ENCODE peak calls at places on chromosomes 13 and 19, in seven cellular contexts. Y is HCT116, G is GM12891, D is GM12892, Q is transverse colon, F is upper lobe of left lung, Z is HL-60. K is an unnamed sample.

GRCh38 chr13:48398450-48399095 is 14.3 kb downstream of the LPAR6 start:
- DNase-seq in Y (no peak), G (no peak), D (no peak), Q (no peak), F (no peak), Z (no peak), K (no peak)

GRCh38 chr13:51998723-51999471 is 12.4 kb downstream of the ATP7B start:
- DNase-seq in Y (no peak), G (no peak), D (no peak), Q (no peak), F (no peak), Z (no peak), K (no peak)

GRCh38 chr13:20360835-20361412 is 128.8 kb upstream of the GJB6 start:
- DNase-seq in Y (no peak), G (no peak), D (no peak), Q (no peak), F (no peak), Z (no peak), K (no peak)

GRCh38 chr13:25608181-25608580 is 236.4 kb downstream of the ATP8A2 start:
- DNase-seq in Y (no peak), G (no peak), D (no peak), Q (no peak), F (no peak), Z (no peak), K (no peak)

GRCh38 chr19:17385878-17386611 is 8.0 kb downstream of the CCDC194 start:
- DNase-seq in Y (no peak), G (no peak), D (peak; percentile 65), Q (peak; percentile 68), F (peak; percentile 62), Z (peak; percentile 48), K (no peak)

GRCh38 chr13:29918845-29919244 is 68.4 kb upstream of the UBL3 start:
- DNase-seq in Y (no peak), G (no peak), D (no peak), Q (no peak), F (no peak), Z (no peak), K (no peak)

GRCh38 chr19:13150919-13151604 is 851 bp downstream of the IER2 start:
- DNase-seq in Y (no peak), G (no peak), D (no peak), Q (no peak), F (no peak), Z (no peak), K (no peak)

GRCh38 chr13:24612726-24613125 is 67.5 kb upstream of the ATP12A start:
- DNase-seq in Y (no peak), G (no peak), D (no peak), Q (no peak), F (no peak), Z (no peak), K (no peak)

GRCh38 chr19:41919948-41920712 is 8.1 kb downstream of the ERFL start:
- DNase-seq in Y (no peak), G (no peak), D (no peak), Q (no peak), F (no peak), Z (no peak), K (no peak)

GRCh38 chr19:23403581-23404324 is 8.5 kb upstream of the ZNF91 start:
- DNase-seq in Y (no peak), G (no peak), D (no peak), Q (peak; percentile 87), F (no peak), Z (no peak), K (no peak)

GRCh38 chr13:41455725-41456419 is 1.5 kb upstream of the RGCC start:
- DNase-seq in Y (no peak), G (no peak), D (no peak), Q (no peak), F (no peak), Z (no peak), K (no peak)

GRCh38 chr19:41479757-41480191 is 36.8 kb downstream of the ERICH4 start:
- DNase-seq in Y (no peak), G (no peak), D (no peak), Q (no peak), F (peak; percentile 48), Z (no peak), K (no peak)

DNA sequence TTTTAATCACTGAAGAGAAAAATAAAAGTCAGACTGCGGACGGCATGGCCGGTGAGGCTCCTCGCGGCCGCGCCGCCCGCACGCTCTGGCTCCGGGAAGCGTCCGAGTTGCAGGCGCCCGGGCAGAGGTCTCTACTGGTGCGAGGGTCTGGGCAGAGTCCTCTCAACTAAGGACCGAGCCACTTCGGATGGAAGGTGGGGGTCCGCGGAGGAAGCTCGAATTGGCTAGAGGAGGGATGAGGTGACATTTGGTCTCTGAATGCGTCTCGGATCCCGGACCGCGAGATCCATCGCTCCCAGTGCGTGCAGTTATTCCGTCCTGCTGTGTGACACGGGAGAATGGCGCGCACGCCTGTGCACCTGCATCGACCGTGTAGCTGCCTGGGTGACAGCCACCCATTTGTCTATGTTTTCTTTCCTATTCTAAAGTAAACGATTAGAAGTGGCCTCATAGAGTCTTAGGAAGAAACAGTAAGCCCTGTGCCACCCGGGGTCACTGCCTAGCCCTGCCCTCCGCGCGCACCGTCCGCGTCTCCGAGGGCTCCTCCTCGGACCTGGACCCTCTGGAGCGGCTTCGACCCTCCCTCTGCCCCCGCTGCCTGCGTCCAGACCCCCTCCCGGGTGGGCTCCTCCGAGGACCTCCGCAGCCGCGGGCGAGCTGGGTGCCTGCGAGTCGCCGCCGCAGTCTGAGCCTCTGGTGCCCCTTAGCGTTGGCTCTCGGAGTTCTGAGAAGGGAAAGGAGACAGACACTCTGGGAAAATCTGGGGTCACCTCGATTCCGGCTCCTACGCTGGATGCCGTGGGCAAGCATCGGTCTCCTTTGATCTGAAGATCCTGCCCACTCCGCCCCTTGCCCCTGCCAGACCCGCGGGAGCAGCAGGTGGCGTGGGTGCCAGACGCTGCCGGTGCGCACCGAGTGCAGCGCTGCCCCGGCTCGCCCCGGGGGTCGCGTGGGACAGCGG is 347.4 kb downstream of the LIG4 start:
- DNase-seq in Y (no peak), G (no peak), D (no peak), Q (no peak), F (peak; percentile 22), Z (no peak), K (no peak)
- TF ChIP-seq POLR2AphosphoS5 in Y (no peak), G (no peak), D (no peak), Q (no peak), F (no peak), Z (no peak), K (no peak)

DNA sequence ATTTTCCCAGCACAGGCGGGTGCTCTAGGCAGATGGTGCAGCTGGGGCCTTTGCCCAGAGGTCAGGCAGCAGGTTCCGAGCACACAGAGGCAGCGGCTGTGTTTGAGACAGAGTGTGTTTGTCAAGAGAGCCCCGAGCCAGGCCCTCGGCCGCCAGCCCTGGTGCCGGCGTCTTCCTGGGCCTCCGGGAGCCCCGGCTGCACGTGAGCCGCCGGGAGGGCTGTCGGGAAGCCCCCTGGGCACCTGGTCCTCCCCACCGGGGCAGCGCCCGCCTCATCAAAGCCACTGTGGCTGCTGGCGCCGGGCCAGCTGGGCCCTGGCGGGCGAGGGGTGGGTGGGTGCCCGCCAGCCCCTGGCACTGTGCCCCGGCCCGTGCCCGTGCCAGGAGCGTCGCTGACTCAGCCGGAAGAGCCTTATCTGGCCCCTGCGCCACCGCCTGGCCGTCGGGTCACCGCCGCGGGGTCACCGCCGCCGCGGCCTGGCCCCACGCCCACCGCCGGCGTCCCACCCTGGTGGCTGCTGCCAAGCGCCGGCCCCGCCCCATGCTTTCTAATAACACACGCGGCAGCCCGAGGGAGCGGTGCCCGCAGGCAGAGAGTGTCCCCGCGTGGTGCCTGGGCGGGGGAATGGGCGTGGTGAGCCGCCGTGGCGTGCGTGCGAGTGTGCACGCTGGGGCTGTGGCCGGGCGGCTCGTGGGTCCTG is 14.9 kb downstream of the ARID3A start:
- DNase-seq in Y (no peak), G (no peak), D (no peak), Q (peak; percentile 86), F (peak; percentile 87), Z (no peak), K (no peak)
- TF ChIP-seq POLR2AphosphoS5 in Y (peak; percentile 62), G (peak; percentile 23), D (no peak), Q (peak; percentile 6), F (peak; percentile 60), Z (no peak), K (no peak)

GRCh38 chr19:2533686-2534085 is 57.8 kb downstream of the GADD45B start:
- DNase-seq in Y (no peak), G (no peak), D (no peak), Q (no peak), F (no peak), Z (no peak), K (no peak)
- TF ChIP-seq POLR2AphosphoS5 in Y (no peak), G (no peak), D (no peak), Q (no peak), F (no peak), Z (no peak), K (no peak)

GRCh38 chr19:56538761-56539263 is at the start of gene ZFP28:
- DNase-seq in Y (no peak), G (peak; percentile 32), D (peak; percentile 8), Q (peak; percentile 81), F (peak; percentile 75), Z (peak; percentile 63), K (no peak)

GRCh38 chr19:56543776-56544175 is 5.0 kb downstream of the ZFP28 start:
- DNase-seq in Y (no peak), G (no peak), D (no peak), Q (no peak), F (no peak), Z (peak; percentile 27), K (no peak)

GRCh38 chr19:56537442-56537841 is 1.3 kb upstream of the ZFP28 start:
- DNase-seq in Y (no peak), G (no peak), D (no peak), Q (no peak), F (no peak), Z (no peak), K (no peak)

GRCh38 chr19:56538254-56538760 is 441 bp upstream of the ZFP28 start:
- DNase-seq in Y (no peak), G (peak; percentile 66), D (peak; percentile 11), Q (peak; percentile 89), F (peak; percentile 83), Z (peak; percentile 88), K (peak; percentile 3)
- TF ChIP-seq POLR2AphosphoS5 in Y (no peak), G (no peak), D (no peak), Q (no peak), F (peak; percentile 50), Z (peak; percentile 55), K (no peak)

GRCh38 chr19:3547301-3547731 is 8.3 kb downstream of the TEKTIP1 start:
- DNase-seq in Y (no peak), G (no peak), D (no peak), Q (no peak), F (no peak), Z (no peak), K (no peak)
- TF ChIP-seq POLR2AphosphoS5 in Y (no peak), G (no peak), D (no peak), Q (no peak), F (no peak), Z (no peak), K (no peak)

DNA sequence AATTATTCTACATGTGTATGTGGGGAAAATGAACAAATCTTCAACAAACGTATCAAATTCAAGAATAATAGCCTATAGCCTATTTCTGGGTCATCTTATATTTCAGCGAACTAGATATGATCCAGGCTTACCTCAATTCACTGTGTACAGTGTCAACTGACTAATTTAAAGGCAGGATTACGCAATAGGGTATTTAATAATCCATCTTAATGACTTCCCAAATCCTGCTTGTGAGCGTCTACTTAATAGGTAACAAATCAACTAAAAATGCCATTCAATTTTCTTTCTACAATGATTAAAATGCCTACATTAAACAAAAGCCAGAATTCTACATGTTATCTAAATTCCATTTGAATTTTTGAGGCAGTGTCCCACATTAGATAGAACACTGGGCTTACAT is 67.0 kb downstream of the USP12 start:
- DNase-seq in Y (no peak), G (no peak), D (no peak), Q (no peak), F (no peak), Z (no peak), K (no peak)
- TF ChIP-seq POLR2AphosphoS5 in Y (no peak), G (no peak), D (no peak), Q (no peak), F (no peak), Z (no peak), K (no peak)

K was measured in GM12878.